ENCODE peak calls at places on chromosomes 1 and 21, in four cellular contexts. W is transverse colon, M is GM06990, X is SJCRH30. G is an unnamed sample. For H3K36me3, the result is how much of the 10 kb centered on the place peaks cover.

GRCh38 chr1:66652556-66652955 is 99.7 kb upstream of the DYNLT5 start:
- DNase-seq in X (no peak), M (no peak), W (no peak), G (no peak)

GRCh38 chr1:151372411-151372934 is at the start of gene SELENBP1:
- DNase-seq in X (peak), M (no peak), W (peak), G (peak)

GRCh38 chr21:39184050-39184980 is 1.1 kb upstream of the PSMG1 start:
- DNase-seq in X (peak), M (no peak), W (no peak), G (no peak)

GRCh38 chr1:64867266-64867665 is 99.1 kb downstream of the JAK1 start:
- DNase-seq in W (no peak), M (no peak), X (no peak), G (no peak)

GRCh38 chr1:78003882-78004718 is 639 bp upstream of the DNAJB4 start:
- DNase-seq in X (peak), W (peak), M (peak), G (peak)

GRCh38 chr1:175338447-175339135 is 146.0 kb upstream of the KIAA0040 start:
- DNase-seq in X (peak), M (no peak), W (peak), G (peak)

GRCh38 chr1:168728452-168729404 is at the start of gene DPT:
- DNase-seq in M (no peak), W (no peak), X (no peak), G (no peak)

GRCh38 chr1:63537940-63538339 is 14.6 kb downstream of the EFCAB7 start:
- DNase-seq in W (no peak), M (no peak), X (peak), G (no peak)

GRCh38 chr1:47225430-47226100 is 6.5 kb downstream of the TAL1 start:
- DNase-seq in M (no peak), X (peak), W (no peak), G (no peak)

GRCh38 chr1:17826165-17826488 is 71.0 kb downstream of the ACTL8 start:
- DNase-seq in X (peak), M (peak), W (peak), G (peak)

GRCh38 chr1:113701429-113701828 is 57.9 kb downstream of the PHTF1 start:
- DNase-seq in X (peak), M (no peak), W (no peak), G (no peak)

GRCh38 chr1:18322353-18323032 is 158.2 kb upstream of the KLHDC7A start:
- DNase-seq in X (peak), W (no peak), M (no peak), G (peak)

GRCh38 chr1:230231739-230232075 is 164.7 kb downstream of the GALNT2 start:
- DNase-seq in M (no peak), X (no peak), W (peak), G (no peak)

GRCh38 chr1:81314497-81314896 is 486.2 kb upstream of the ADGRL2 start:
- DNase-seq in X (no peak), W (no peak), M (no peak), G (no peak)

GRCh38 chr1:44030606-44031050 is 634 bp downstream of the SLC6A9 start:
- DNase-seq in X (peak), M (no peak), W (no peak), G (peak)

GRCh38 chr1:82160903-82161302 is 360.2 kb downstream of the ADGRL2 start:
- DNase-seq in X (peak), M (no peak), W (no peak), G (no peak)

GRCh38 chr1:93672069-93672468 is 9.6 kb downstream of the BCAR3 start:
- DNase-seq in M (no peak), W (peak), X (peak), G (no peak)

GRCh38 chr1:101128851-101129250 is 103.3 kb upstream of the DPH5 start:
- DNase-seq in X (no peak), M (no peak), W (no peak), G (no peak)

GRCh38 chr1:71693581-71693980 is 588.8 kb downstream of the NEGR1 start:
- DNase-seq in X (no peak), M (no peak), W (no peak), G (no peak)

GRCh38 chr1:235608278-235608677 is 41.3 kb downstream of the GNG4 start:
- DNase-seq in W (no peak), X (no peak), M (no peak), G (no peak)

GRCh38 chr1:163922743-163923186 is 601.0 kb downstream of the NUF2 start:
- DNase-seq in M (peak), X (no peak), W (no peak), G (no peak)

GRCh38 chr1:210239295-210240155 is 6.9 kb downstream of the SERTAD4 start:
- DNase-seq in X (peak), W (no peak), M (no peak), G (peak)

GRCh38 chr1:32623775-32624174 is 26.6 kb downstream of the ZBTB8OS start:
- DNase-seq in M (no peak), W (no peak), X (no peak), G (no peak)

GRCh38 chr21:45583831-45584509 is 41.7 kb upstream of the SLC19A1 start:
- DNase-seq in X (no peak), M (no peak), W (peak), G (peak)

GRCh38 chr1:89607156-89607555 is 25.8 kb upstream of the LRRC8C start:
- DNase-seq in X (no peak), M (no peak), W (no peak), G (no peak)

GRCh38 chr1:216815239-216815955 is 92.2 kb upstream of the ESRRG start:
- DNase-seq in M (no peak), X (peak), W (no peak), G (no peak)

GRCh38 chr21:37974081-37974480 is 57.8 kb upstream of the KCNJ6 start:
- DNase-seq in X (no peak), M (no peak), W (no peak), G (no peak)

GRCh38 chr1:3058263-3059030 is 10.6 kb upstream of the PRDM16 start:
- DNase-seq in W (no peak), X (peak), M (no peak), G (no peak)

GRCh38 chr1:88855986-88856385 is 35.4 kb downstream of the GTF2B start:
- DNase-seq in X (no peak), W (no peak), M (no peak), G (no peak)

GRCh38 chr21:41717573-41718330 is 49.1 kb downstream of the RIPK4 start:
- DNase-seq in M (no peak), X (no peak), W (no peak), G (no peak)

GRCh38 chr1:89198500-89199072 is at the start of gene GBP4:
- DNase-seq in X (no peak), W (peak), M (peak), G (no peak)

GRCh38 chr1:121586369-121587229 is 401.8 kb downstream of the SRGAP2C start:
- DNase-seq in X (no peak), W (peak), M (no peak), G (no peak)

GRCh38 chr1:81149649-81150335 is 650.9 kb upstream of the ADGRL2 start:
- DNase-seq in M (no peak), X (no peak), W (no peak), G (no peak)

GRCh38 chr1:181936768-181937581 is 124.5 kb downstream of the ZNF648 start:
- DNase-seq in M (peak), X (peak), W (peak), G (peak)

GRCh38 chr1:59601032-59601431 is 213.7 kb upstream of the HOOK1 start:
- DNase-seq in X (peak), W (peak), M (no peak), G (no peak)

GRCh38 chr1:188023206-188023605 is 1194.5 kb downstream of the PLA2G4A start:
- DNase-seq in W (no peak), M (no peak), X (no peak), G (no peak)

GRCh38 chr1:232179896-232180760 is 449.8 kb downstream of the SIPA1L2 start:
- DNase-seq in X (peak), M (no peak), W (no peak), G (no peak)

GRCh38 chr1:192877283-192877886 is 68.5 kb downstream of the RGS2 start:
- DNase-seq in W (no peak), M (no peak), X (no peak), G (no peak)

DNA sequence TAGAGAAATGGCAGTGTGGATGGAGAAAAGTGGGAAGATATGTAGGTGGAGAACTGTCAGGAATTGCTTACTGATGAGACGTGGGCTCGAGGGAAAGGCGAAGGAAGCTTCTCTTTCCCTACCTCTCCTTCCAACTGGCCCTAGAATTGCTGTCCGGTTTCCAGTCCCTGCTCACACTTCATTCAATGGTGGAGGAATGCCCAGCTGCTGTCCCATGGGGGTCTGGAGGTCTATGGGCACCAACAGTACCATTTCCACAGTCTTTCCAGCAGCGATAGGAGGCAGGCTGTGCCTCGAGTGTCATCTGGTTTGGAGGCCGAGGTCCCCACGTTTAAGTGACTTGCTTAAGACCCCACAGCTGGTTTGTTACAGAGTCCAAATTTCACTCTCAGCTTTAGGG is 31.5 kb upstream of the CD1D start:
- DNase-seq in M (no peak), X (no peak), W (no peak), G (no peak)
- H3K4me3 ChIP-seq in M (peak), X (peak), W (peak), G (peak)

DNA sequence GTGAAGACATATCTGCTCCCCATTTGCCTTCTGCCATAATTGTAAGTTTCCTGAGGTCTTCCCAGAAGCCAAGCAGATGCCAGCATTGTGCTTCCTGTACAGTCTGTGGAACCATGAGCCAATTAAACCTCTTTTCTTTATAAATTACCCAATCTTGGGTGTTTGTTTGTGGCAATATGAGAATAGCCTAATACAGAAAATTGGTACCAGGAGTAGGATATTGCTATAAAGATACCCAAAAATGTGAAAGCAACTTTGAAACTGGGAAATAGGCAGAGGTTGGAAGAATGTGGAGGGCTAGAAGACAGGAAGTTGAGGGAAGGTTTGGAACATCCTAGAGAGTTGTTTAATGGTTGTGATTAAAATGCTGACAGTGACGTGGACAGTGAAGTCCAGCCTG is 90.8 kb downstream of the HHIPL2 start:
- DNase-seq in W (no peak), M (no peak), X (no peak), G (no peak)
- H3K36me3 ChIP-seq in W (under half), M (under half), X (under half), G (under half)

DNA sequence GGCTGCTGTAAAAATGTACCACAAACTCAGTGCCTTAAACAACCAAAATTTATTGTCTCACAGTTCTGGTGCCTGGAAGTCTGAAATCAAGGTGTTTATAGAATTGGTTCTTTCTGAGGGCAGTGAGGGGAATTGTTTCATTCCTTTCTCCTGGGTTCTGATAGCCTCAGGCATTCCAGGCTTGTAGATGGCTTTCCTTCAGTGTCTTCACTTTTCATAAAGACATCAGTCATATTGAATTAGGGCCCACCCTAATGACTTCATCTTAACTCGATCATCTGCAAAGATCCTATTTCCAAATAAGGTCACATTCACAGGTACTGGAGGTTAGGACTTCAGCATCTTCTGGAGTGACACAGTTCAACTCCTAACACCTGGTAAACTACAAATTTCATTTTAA is 15.0 kb downstream of the CDKN2C start:
- DNase-seq in W (no peak), X (peak), M (no peak), G (no peak)
- H3K4me3 ChIP-seq in W (no peak), X (no peak), M (no peak), G (no peak)

DNA sequence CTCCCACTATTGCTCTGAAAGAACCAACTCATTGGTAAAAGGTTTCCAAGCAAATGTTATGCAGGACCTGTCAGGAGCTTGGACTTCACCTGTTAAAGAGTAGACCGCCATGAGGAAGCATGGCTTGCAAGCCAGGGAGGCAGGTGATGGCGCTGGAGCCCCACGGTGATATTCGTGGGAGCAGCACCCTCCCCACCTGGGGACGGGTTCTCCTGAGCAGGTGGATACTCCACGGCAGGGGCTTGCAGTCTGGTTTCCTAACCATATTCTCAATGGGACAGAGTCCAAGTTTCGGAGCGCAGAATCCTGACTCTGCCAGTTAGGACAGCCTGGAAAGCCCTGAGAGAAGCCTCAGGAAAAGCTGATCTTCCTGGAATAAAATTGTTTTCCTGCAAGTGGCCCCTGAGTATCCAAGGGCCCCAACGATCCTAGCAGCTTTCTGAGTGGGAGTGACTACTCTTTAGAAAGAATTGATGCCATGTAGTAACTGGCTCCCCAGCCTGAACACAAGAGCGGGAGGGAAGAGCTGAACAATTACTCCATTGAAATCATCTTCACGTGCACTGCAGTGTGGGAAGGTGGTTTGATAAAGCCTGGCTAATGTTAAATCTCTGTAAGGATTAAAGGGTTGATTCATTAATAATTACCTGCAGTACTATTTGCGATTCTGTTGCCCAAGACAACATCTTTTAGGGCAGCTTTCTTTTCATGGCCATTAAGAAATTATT is 146.3 kb upstream of the RAB4A start:
- DNase-seq in W (peak), M (no peak), X (no peak), G (no peak)
- H3K36me3 ChIP-seq in W (under half), M (under half), X (under half), G (under half)

DNA sequence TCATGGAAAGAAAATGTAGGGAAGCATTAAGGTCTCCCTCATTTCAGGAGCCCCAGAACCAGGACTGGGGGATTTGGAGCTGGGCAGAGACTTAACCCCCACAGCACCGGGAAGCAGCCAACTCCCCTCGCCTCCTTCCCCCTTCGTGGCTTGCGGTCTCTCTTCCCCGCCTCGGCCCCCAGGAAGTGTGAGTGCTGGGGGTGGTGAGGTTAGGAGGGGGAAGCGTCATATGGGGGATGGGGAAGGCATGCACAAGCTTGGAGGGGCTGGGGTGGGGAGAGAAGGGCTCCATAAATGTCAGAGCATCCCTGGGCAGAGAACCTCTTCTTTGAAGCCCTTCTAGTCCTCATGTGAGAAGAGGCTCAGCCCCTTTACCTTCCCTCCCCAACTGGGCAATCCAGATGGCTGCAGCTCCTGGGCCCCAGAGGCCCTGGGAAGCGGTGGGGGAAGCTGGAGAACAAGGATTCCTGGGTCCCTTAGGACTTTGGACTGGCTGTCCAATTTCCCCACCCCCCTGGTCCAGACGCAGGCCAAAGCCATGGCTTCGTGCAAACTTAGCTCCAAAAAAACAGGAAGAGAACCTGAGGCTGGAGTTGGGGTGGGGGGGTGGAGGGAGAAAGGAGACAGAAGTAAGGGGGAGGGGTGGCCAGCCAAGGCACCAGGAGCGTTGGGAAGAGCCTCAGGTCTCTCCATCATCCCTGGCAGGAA is 7.8 kb downstream of the ZBTB7B start:
- DNase-seq in M (no peak), X (no peak), W (no peak), G (peak)
- H3K4me3 ChIP-seq in M (no peak), X (no peak), W (peak), G (peak)

DNA sequence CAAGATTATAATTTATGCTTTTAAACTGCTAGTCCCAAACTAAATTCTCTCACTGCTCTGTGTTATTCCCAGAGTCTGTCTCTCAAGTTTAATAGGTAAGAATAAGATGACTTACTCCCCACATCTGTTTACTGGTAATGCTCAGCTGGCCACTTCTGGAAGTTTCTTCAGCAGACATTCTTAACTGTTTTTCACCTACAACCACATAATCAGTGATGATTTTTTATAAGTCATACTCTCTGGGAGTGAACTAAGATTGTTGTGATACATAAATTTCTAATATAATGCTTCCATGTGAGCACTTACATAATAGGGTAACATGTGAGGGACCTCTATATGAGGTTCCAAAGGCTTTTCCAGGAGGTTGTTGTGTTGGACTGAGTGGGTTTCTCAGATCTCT is 8.7 kb downstream of the SLAMF7 start:
- DNase-seq in W (no peak), M (no peak), X (no peak), G (no peak)
- H3K36me3 ChIP-seq in W (under half), M (under half), X (under half), G (under half)

GRCh38 chr1:27663735-27664119 is 8.3 kb downstream of the IFI6 start:
- DNase-seq in M (no peak), X (no peak), W (no peak), G (no peak)

GRCh38 chr1:27658951-27659496 is 13.0 kb downstream of the IFI6 start:
- DNase-seq in M (peak), X (peak), W (peak), G (peak)

GRCh38 chr1:27661412-27662075 is 10.4 kb downstream of the IFI6 start:
- DNase-seq in X (no peak), W (no peak), M (no peak), G (no peak)

GRCh38 chr1:27659497-27660299 is 12.3 kb downstream of the IFI6 start:
- DNase-seq in W (peak), M (peak), X (peak), G (peak)

DNA sequence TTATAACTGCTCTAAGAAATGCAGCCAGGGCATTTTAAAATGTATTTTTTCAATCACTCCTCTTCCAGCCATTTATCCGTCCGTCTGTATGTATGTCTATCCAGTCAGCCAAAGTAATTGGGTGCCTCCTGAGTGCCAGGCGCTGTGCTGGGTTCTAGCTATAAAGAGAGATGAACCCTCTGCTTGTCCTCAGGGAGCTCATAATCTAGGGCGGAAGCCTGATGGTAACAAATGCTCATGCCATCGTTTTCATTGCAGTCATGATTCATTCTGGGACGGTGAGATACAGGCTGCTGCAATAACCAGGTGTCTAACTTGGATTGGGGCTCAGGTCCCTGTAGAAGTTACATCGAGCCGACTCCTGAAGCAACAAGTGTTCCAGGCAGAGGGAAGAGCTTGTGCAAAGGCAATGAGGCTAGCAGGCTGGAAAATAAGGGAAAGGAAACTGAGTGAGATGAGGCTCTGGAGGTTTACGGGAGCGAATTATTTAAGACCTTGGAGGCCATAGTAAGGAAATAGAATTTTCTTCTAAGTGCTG is 11.6 kb downstream of the IFI6 start:
- DNase-seq in M (no peak), W (no peak), X (no peak), G (no peak)
- H3K4me3 ChIP-seq in M (peak), W (peak), X (no peak), G (peak)

GRCh38 chr21:34878940-34879339 is 170.2 kb downstream of the RUNX1 start:
- DNase-seq in M (no peak), X (no peak), W (no peak), G (no peak)
- H3K36me3 ChIP-seq in M (under half), X (half or more), W (under half), G (under half)

G was measured in WERI-Rb-1.